ENCODE peak calls at places on chromosomes 11 and 22, in seven cellular contexts. B, D, L, W, E, C and T are unnamed samples.

GRCh38 chr11:129861702-129862107 is 33.7 kb downstream of the NFRKB start:
- DNase-seq in B (no peak), D (no peak), L (peak; percentile 80), W (peak; percentile 97), E (peak; percentile 66), C (peak; percentile 67), T (peak; percentile 27)

GRCh38 chr11:44366741-44367140 is 56.8 kb upstream of the ALX4 start:
- DNase-seq in B (no peak), D (no peak), L (no peak), W (no peak), E (no peak), C (no peak), T (no peak)

GRCh38 chr11:86418929-86419328 is 44.2 kb downstream of the CCDC81 start:
- DNase-seq in B (no peak), D (no peak), L (no peak), W (no peak), E (no peak), C (no peak), T (no peak)

GRCh38 chr11:88535916-88536547 is 198.5 kb upstream of the CTSC start:
- DNase-seq in B (no peak), D (peak; percentile 36), L (no peak), W (peak; percentile 97), E (no peak), C (no peak), T (no peak)

GRCh38 chr11:72162891-72163492 is 27.5 kb downstream of the FOLR3 start:
- DNase-seq in B (no peak), D (no peak), L (no peak), W (no peak), E (no peak), C (no peak), T (no peak)

GRCh38 chr22:23743303-23743705 is 7.6 kb downstream of the ZNF70 start:
- DNase-seq in B (no peak), D (no peak), L (no peak), W (no peak), E (peak; percentile 51), C (no peak), T (no peak)

GRCh38 chr11:128549256-128549944 is 38.0 kb downstream of the ETS1 start:
- DNase-seq in B (no peak), D (no peak), L (no peak), W (no peak), E (peak; percentile 90), C (no peak), T (no peak)

GRCh38 chr11:48172818-48173609 is 43.6 kb upstream of the OR4B1 start:
- DNase-seq in B (peak; percentile 76), D (peak; percentile 69), L (peak; percentile 72), W (peak; percentile 52), E (peak; percentile 70), C (peak; percentile 69), T (peak; percentile 78)

GRCh38 chr22:21446128-21446826 is 20.9 kb upstream of the TMEM191C start:
- DNase-seq in B (peak; percentile 3), D (no peak), L (peak; percentile 57), W (no peak), E (peak; percentile 19), C (peak; percentile 24), T (peak; percentile 5)

GRCh38 chr11:76768091-76769047 is 14.8 kb upstream of the TSKU start:
- DNase-seq in B (no peak), D (no peak), L (peak; percentile 80), W (peak; percentile 36), E (peak; percentile 67), C (peak; percentile 62), T (no peak)

GRCh38 chr11:68987211-68987610 is 6.4 kb upstream of the MRGPRD start:
- DNase-seq in B (no peak), D (no peak), L (no peak), W (peak; percentile 27), E (no peak), C (no peak), T (no peak)

GRCh38 chr11:33735166-33735425 is 1.1 kb downstream of the CD59 start:
- DNase-seq in B (no peak), D (no peak), L (no peak), W (no peak), E (no peak), C (no peak), T (no peak)

GRCh38 chr11:67289226-67289650 is at the start of gene ANKRD13D:
- DNase-seq in B (no peak), D (no peak), L (no peak), W (no peak), E (no peak), C (no peak), T (no peak)

GRCh38 chr22:31818481-31819392 is 64.9 kb downstream of the DEPDC5 start:
- DNase-seq in B (no peak), D (no peak), L (no peak), W (peak; percentile 68), E (no peak), C (no peak), T (no peak)

GRCh38 chr22:30305519-30305905 is 16.2 kb upstream of the CASTOR1 start:
- DNase-seq in B (peak; percentile 24), D (peak; percentile 68), L (peak; percentile 70), W (no peak), E (peak; percentile 83), C (peak; percentile 71), T (no peak)

GRCh38 chr11:68003846-68004550 is at the start of gene UNC93B1:
- DNase-seq in B (peak; percentile 70), D (peak; percentile 97), L (peak; percentile 98), W (peak; percentile 79), E (peak; percentile 96), C (peak; percentile 96), T (peak; percentile 78)

GRCh38 chr11:46308632-46309419 is 31.4 kb downstream of the CREB3L1 start:
- DNase-seq in B (peak; percentile 78), D (peak; percentile 87), L (peak; percentile 86), W (peak; percentile 55), E (peak; percentile 79), C (peak; percentile 83), T (peak; percentile 84)

GRCh38 chr11:9765320-9766101 is 101.6 kb downstream of the SWAP70 start:
- DNase-seq in B (peak; percentile 39), D (no peak), L (no peak), W (peak; percentile 93), E (peak; percentile 87), C (no peak), T (peak; percentile 75)

GRCh38 chr11:78735711-78736110 is 161.0 kb upstream of the NARS2 start:
- DNase-seq in B (no peak), D (no peak), L (no peak), W (no peak), E (no peak), C (no peak), T (no peak)

GRCh38 chr11:58829736-58830135 is 14.8 kb downstream of the GLYATL2 start:
- DNase-seq in B (no peak), D (no peak), L (no peak), W (peak; percentile 77), E (no peak), C (no peak), T (no peak)

GRCh38 chr11:64804346-64805210 is 1.6 kb upstream of the MAP4K2 start:
- DNase-seq in B (no peak), D (no peak), L (no peak), W (no peak), E (no peak), C (no peak), T (no peak)

GRCh38 chr11:66388746-66389386 is 17.3 kb upstream of the SLC29A2 start:
- DNase-seq in B (peak; percentile 72), D (peak; percentile 73), L (peak; percentile 78), W (peak; percentile 56), E (peak; percentile 76), C (peak; percentile 68), T (peak; percentile 68)

GRCh38 chr11:7020183-7020917 is at the start of the genes NLRP14 and ZNF214:
- DNase-seq in B (peak; percentile 86), D (peak; percentile 75), L (peak; percentile 96), W (peak; percentile 92), E (peak; percentile 93), C (peak; percentile 95), T (peak; percentile 91)

GRCh38 chr11:14905104-14906033 is 13.3 kb upstream of the CYP2R1 start:
- DNase-seq in B (peak; percentile 71), D (peak; percentile 70), L (peak; percentile 73), W (peak; percentile 35), E (peak; percentile 59), C (peak; percentile 57), T (no peak)

GRCh38 chr22:43182726-43183125 is 4.2 kb downstream of the TTLL12 start:
- DNase-seq in B (no peak), D (no peak), L (peak; percentile 63), W (no peak), E (peak; percentile 21), C (no peak), T (no peak)

GRCh38 chr11:131579932-131580387 is 209.5 kb downstream of the NTM start:
- DNase-seq in B (peak; percentile 65), D (peak; percentile 47), L (no peak), W (peak; percentile 97), E (no peak), C (no peak), T (peak; percentile 54)

GRCh38 chr11:27041141-27041869 is 690 bp downstream of the BBOX1 start:
- DNase-seq in B (no peak), D (no peak), L (no peak), W (no peak), E (no peak), C (no peak), T (no peak)

GRCh38 chr11:27040302-27041115 is at the start of gene BBOX1:
- DNase-seq in B (no peak), D (no peak), L (no peak), W (peak; percentile 11), E (no peak), C (no peak), T (no peak)

DNA sequence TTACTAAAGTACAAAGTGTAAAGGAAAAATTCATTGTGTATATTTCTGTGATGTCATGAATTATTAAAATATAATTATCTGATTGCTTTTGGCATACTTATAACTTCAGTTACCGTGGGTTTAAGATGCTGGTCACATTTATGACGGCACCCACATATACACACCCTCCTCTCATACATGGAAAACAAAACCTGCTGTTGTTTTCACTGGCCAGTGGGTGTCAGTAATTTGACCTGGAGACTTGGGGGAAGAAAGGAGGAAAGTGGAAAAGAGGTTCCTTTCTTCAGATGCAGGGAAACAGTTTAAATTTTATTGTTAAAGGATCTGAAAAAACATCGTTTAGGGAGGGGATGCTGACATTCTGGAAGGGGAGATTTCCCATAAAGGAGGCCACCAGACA is 742 bp upstream of the BBOX1 start:
- DNase-seq in B (no peak), D (no peak), L (no peak), W (no peak), E (no peak), C (no peak), T (no peak)
- TF ChIP-seq CTCF in B (no peak), D (no peak), L (no peak), W (no peak), E (no peak), C (no peak), T (no peak)

GRCh38 chr11:90113541-90113940 is 20.9 kb upstream of the NAALAD2 start:
- DNase-seq in B (no peak), D (no peak), L (no peak), W (no peak), E (no peak), C (no peak), T (no peak)
- TF ChIP-seq CTCF in B (peak; percentile 70), D (no peak), L (peak; percentile 52), W (no peak), E (peak; percentile 46), C (no peak), T (peak; percentile 42)

GRCh38 chr11:612201-612960 is 3.4 kb downstream of the IRF7 start:
- DNase-seq in B (no peak), D (no peak), L (peak; percentile 68), W (no peak), E (no peak), C (peak; percentile 82), T (no peak)
- TF ChIP-seq CTCF in B (no peak), D (peak; percentile 12), L (no peak), W (peak; percentile 14), E (no peak), C (no peak), T (no peak)

GRCh38 chr22:49647346-49648026 is 180.2 kb downstream of the BRD1 start:
- DNase-seq in B (no peak), D (no peak), L (no peak), W (no peak), E (no peak), C (no peak), T (peak; percentile 37)
- TF ChIP-seq CTCF in B (no peak), D (no peak), L (no peak), W (no peak), E (no peak), C (no peak), T (no peak)